ENCODE peak calls at places on chromosomes 16 and 17, in six cellular contexts. I is Panc1, E is Peyer's patch, S is AG10803, G is astrocyte of the cerebellum, H is fibroblast of lung. R is an unnamed sample.

GRCh38 chr17:79521225-79521624 is 89.6 kb downstream of the RBFOX3 start:
- DNase-seq in I (no peak), E (no peak), S (no peak), G (no peak), H (no peak), R (no peak)

GRCh38 chr17:42016411-42016831 is 818 bp downstream of the DNAJC7 start:
- DNase-seq in I (no peak), E (no peak), S (peak), G (no peak), H (peak), R (no peak)

GRCh38 chr16:24010440-24011089 is 174.8 kb downstream of the PRKCB start:
- DNase-seq in I (peak), E (peak), S (peak), G (peak), H (peak), R (peak)

GRCh38 chr16:57192720-57193486 is 6.8 kb downstream of the RSPRY1 start:
- DNase-seq in I (no peak), E (no peak), S (peak), G (peak), H (peak), R (no peak)

GRCh38 chr17:72297326-72298115 is 176.7 kb downstream of the SOX9 start:
- DNase-seq in I (no peak), E (no peak), S (peak), G (no peak), H (peak), R (peak)

GRCh38 chr17:83007504-83008475 is 71.6 kb upstream of the METRNL start:
- DNase-seq in I (no peak), E (no peak), S (peak), G (no peak), H (peak), R (no peak)

GRCh38 chr17:82753516-82753915 is 1.7 kb downstream of the TBCD start:
- DNase-seq in I (no peak), E (no peak), S (no peak), G (no peak), H (no peak), R (no peak)

GRCh38 chr17:57663326-57664070 is 81.6 kb downstream of the CCDC182 start:
- DNase-seq in I (no peak), E (peak), S (no peak), G (no peak), H (peak), R (peak)

GRCh38 chr17:67829331-67829730 is 4.0 kb downstream of the BPTF start:
- DNase-seq in I (no peak), E (no peak), S (no peak), G (no peak), H (peak), R (no peak)

GRCh38 chr17:44940321-44940720 is 7.3 kb downstream of the KIF18B start:
- DNase-seq in I (no peak), E (no peak), S (peak), G (peak), H (peak), R (no peak)

GRCh38 chr17:62792122-62792800 is 15.9 kb downstream of the MARCHF10 start:
- DNase-seq in I (peak), E (no peak), S (peak), G (peak), H (peak), R (peak)

GRCh38 chr17:32798938-32799337 is 78.0 kb downstream of the MYO1D start:
- DNase-seq in I (no peak), E (no peak), S (no peak), G (no peak), H (no peak), R (no peak)

GRCh38 chr17:83067718-83068261 is 11.6 kb upstream of the METRNL start:
- DNase-seq in I (no peak), E (peak), S (no peak), G (no peak), H (no peak), R (no peak)

GRCh38 chr16:23387666-23388065 is 65.3 kb downstream of the COG7 start:
- DNase-seq in I (no peak), E (no peak), S (no peak), G (no peak), H (no peak), R (no peak)

GRCh38 chr17:59387351-59388069 is 56.1 kb downstream of the YPEL2 start:
- DNase-seq in I (no peak), E (no peak), S (no peak), G (no peak), H (no peak), R (no peak)

GRCh38 chr17:19648475-19649406 is at the start of gene ALDH3A2:
- DNase-seq in I (no peak), E (peak), S (peak), G (peak), H (peak), R (peak)

GRCh38 chr17:73482674-73483293 is 161.5 kb downstream of the SDK2 start:
- DNase-seq in I (no peak), E (no peak), S (no peak), G (no peak), H (no peak), R (no peak)

GRCh38 chr17:43902190-43902589 is 5.1 kb downstream of the MPP2 start:
- DNase-seq in I (no peak), E (no peak), S (no peak), G (no peak), H (no peak), R (no peak)

GRCh38 chr17:80034977-80035686 is 540 bp downstream of the TBC1D16 start:
- DNase-seq in I (no peak), E (peak), S (peak), G (no peak), H (peak), R (no peak)

GRCh38 chr16:9447195-9447551 is 355.7 kb downstream of the HAPSTR1 start:
- DNase-seq in I (no peak), E (no peak), S (no peak), G (no peak), H (no peak), R (no peak)

GRCh38 chr16:1612320-1613111 is at the start of gene CRAMP1:
- DNase-seq in I (no peak), E (peak), S (no peak), G (no peak), H (peak), R (no peak)

GRCh38 chr17:4405038-4405669 is 28.6 kb upstream of the SPNS3 start:
- DNase-seq in I (no peak), E (no peak), S (no peak), G (no peak), H (no peak), R (no peak)

GRCh38 chr17:57993471-57994365 is 5.7 kb upstream of the VEZF1 start:
- DNase-seq in I (no peak), E (no peak), S (no peak), G (no peak), H (no peak), R (no peak)

GRCh38 chr17:50177983-50178834 is 12.4 kb downstream of the SGCA start:
- DNase-seq in I (peak), E (peak), S (peak), G (peak), H (peak), R (peak)

GRCh38 chr17:61770752-61771533 is 92.4 kb downstream of the BRIP1 start:
- DNase-seq in I (no peak), E (no peak), S (peak), G (peak), H (peak), R (no peak)

GRCh38 chr16:80084614-80085013 is 456.2 kb upstream of the DYNLRB2 start:
- DNase-seq in I (no peak), E (peak), S (peak), G (peak), H (peak), R (peak)

GRCh38 chr16:85384831-85385462 is 228.2 kb upstream of the GSE1 start:
- DNase-seq in I (no peak), E (peak), S (no peak), G (no peak), H (no peak), R (no peak)

GRCh38 chr17:8300629-8301242 is 5.5 kb upstream of the SLC25A35 start:
- DNase-seq in I (peak), E (peak), S (peak), G (peak), H (peak), R (no peak)

GRCh38 chr17:80773243-80773991 is 218.2 kb upstream of the CHMP6 start:
- DNase-seq in I (no peak), E (no peak), S (peak), G (no peak), H (peak), R (no peak)

GRCh38 chr16:7221157-7221556 is 111.5 kb upstream of the RBFOX1 start:
- DNase-seq in I (no peak), E (no peak), S (no peak), G (no peak), H (no peak), R (no peak)

GRCh38 chr16:66594739-66595138 is 9.8 kb upstream of the CMTM3 start:
- DNase-seq in I (no peak), E (no peak), S (no peak), G (no peak), H (no peak), R (no peak)

GRCh38 chr17:53722407-53722806 is 100.3 kb upstream of the KIF2B start:
- DNase-seq in I (no peak), E (no peak), S (peak), G (peak), H (peak), R (peak)

GRCh38 chr16:22633280-22633679 is 122.6 kb downstream of the NPIPB5 start:
- DNase-seq in I (no peak), E (no peak), S (no peak), G (no peak), H (no peak), R (no peak)

GRCh38 chr17:1764274-1764673 is 2.4 kb downstream of the SERPINF1 start:
- DNase-seq in I (no peak), E (peak), S (peak), G (no peak), H (peak), R (peak)

GRCh38 chr17:68399638-68400403 is 57.5 kb downstream of the WIPI1 start:
- DNase-seq in I (no peak), E (no peak), S (peak), G (no peak), H (peak), R (no peak)

GRCh38 chr16:83835972-83836566 is 28.3 kb downstream of the HSBP1 start:
- DNase-seq in I (no peak), E (no peak), S (peak), G (peak), H (peak), R (no peak)

GRCh38 chr17:6642592-6642991 is 1.7 kb downstream of the TXNDC17 start:
- DNase-seq in I (no peak), E (no peak), S (peak), G (no peak), H (no peak), R (no peak)

GRCh38 chr16:51132484-51132883 is 18.6 kb downstream of the SALL1 start:
- DNase-seq in I (no peak), E (no peak), S (no peak), G (no peak), H (no peak), R (no peak)

GRCh38 chr17:67027031-67027628 is 17.2 kb upstream of the CACNG1 start:
- DNase-seq in I (no peak), E (no peak), S (peak), G (no peak), H (peak), R (peak)

GRCh38 chr16:28912558-28912957 is 12.5 kb downstream of the RABEP2 start:
- DNase-seq in I (no peak), E (no peak), S (no peak), G (no peak), H (no peak), R (no peak)
- TF ChIP-seq CTCF in I (no peak), E (no peak), S (no peak), G (no peak), H (no peak), R (no peak)

GRCh38 chr16:591892-592517 is 2.1 kb downstream of the RAB40C start:
- DNase-seq in I (no peak), E (no peak), S (no peak), G (no peak), H (no peak), R (no peak)
- H3K4me3 ChIP-seq in I (no peak), E (no peak), S (no peak), G (no peak), H (no peak), R (no peak)

GRCh38 chr17:10117581-10118001 is 80.8 kb downstream of the GAS7 start:
- DNase-seq in I (no peak), E (peak), S (no peak), G (no peak), H (no peak), R (no peak)
- TF ChIP-seq CTCF in I (no peak), E (no peak), S (no peak), G (no peak), H (no peak), R (peak)

GRCh38 chr16:72072514-72073342 is 9.7 kb downstream of the HPR start:
- DNase-seq in I (no peak), E (no peak), S (no peak), G (no peak), H (peak), R (no peak)
- H3K4me3 ChIP-seq in I (no peak), E (no peak), S (no peak), G (no peak), H (no peak), R (no peak)

DNA sequence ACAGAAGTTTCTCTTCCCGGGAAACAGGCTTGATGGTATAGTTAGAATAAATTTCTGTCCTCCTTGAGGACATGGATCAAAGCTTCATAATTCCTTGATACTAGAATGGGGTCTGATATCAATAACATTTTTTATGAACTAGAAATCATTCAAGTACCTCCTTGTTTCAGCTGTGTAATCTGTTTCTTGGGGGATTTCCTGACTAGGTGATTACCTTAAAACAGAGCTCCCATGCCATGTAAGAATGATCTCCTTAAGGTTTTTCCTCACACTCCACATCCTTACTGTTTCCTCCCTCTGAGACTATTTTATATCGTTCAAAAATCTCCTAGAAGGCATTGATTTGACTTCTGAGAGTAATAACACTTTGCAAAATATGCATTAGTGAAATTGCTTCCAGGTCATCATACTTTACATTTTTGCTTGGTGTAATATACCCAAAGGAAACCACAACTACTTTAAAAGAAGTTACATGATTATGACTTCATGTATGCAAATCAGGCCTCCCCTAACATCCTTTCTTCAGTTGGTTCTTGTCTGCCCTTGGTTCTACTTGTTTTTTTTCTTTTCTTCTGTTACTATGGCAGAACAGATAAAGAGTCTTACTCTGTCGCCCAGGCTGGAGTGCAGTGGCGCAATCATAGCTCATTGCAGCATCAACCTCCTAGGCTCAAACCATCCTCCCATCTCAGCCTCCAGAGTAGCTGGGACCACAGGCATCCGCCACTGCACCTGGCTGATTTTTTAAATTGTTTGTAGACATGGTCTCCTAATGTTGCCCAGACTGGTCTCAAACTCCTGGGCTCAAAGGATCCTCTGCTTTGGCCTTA is 388.8 kb downstream of the ZFHX3 start:
- DNase-seq in I (no peak), E (no peak), S (peak), G (no peak), H (peak), R (no peak)
- TF ChIP-seq CTCF in I (no peak), E (no peak), S (no peak), G (no peak), H (no peak), R (no peak)

DNA sequence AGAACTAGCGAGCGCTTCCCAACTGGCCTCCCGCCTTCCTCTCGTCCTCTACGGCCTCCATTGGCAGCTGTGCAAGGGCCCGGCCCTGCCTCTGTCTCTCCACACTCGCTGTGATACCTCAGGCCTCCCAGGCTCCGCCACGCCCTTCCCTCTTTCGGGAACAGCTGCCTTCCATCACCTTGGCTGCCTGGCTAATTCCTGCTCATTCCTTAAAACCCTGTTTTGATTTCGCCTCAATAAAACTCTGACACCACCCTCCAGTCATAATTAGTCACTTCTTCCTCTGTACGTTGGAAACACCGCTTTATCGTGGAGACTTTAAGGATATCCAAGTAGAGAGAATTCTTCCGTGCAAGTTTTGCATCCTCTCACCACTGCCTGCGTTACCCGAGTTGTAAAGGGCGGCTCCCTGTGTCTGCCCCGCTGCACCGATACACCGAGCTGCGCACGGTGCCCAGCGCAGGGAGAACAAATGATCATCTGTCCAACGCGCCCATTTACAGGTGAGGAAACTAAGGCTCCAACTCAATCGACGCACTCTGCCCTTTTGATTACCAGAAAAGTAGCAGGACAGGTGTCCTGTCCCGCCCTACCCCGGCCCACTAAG is 139.6 kb downstream of the SEC14L1 start:
- DNase-seq in I (no peak), E (peak), S (peak), G (no peak), H (peak), R (no peak)
- H3K4me3 ChIP-seq in I (peak), E (peak), S (peak), G (peak), H (peak), R (peak)

GRCh38 chr17:27651411-27652345 is 20.7 kb downstream of the LGALS9 start:
- DNase-seq in I (peak), E (peak), S (peak), G (peak), H (no peak), R (no peak)
- TF ChIP-seq CTCF in I (peak), E (peak), S (peak), G (peak), H (peak), R (peak)

R was measured in retinal pigment epithelial cell.